ENCODE peak calls at places on chromosome 1, in four cellular contexts. S is prostate gland, F is transverse colon, U is fibroblast of lung. K is an unnamed sample. For H3K9me3 and H3K4me1, the result is how much of the 10 kb centered on the place peaks cover.

GRCh38 chr1:65059930-65060538 is 88.0 kb upstream of the AK4 start:
- DNase-seq in S (no peak), F (no peak), U (peak), K (no peak)

GRCh38 chr1:96362623-96363022 is 359.0 kb upstream of the PTBP2 start:
- DNase-seq in S (no peak), F (no peak), U (peak), K (no peak)

GRCh38 chr1:6523566-6523965 is 30.7 kb downstream of the NOL9 start:
- DNase-seq in S (no peak), F (no peak), U (peak), K (no peak)

GRCh38 chr1:15788624-15789301 is 18.7 kb downstream of the UQCRHL start:
- DNase-seq in S (no peak), F (no peak), U (peak), K (no peak)

GRCh38 chr1:181100015-181100905 is 11.8 kb downstream of the IER5 start:
- DNase-seq in S (no peak), F (no peak), U (no peak), K (no peak)

GRCh38 chr1:240712014-240712731 is 100.2 kb upstream of the GREM2 start:
- DNase-seq in S (no peak), F (no peak), U (no peak), K (no peak)

GRCh38 chr1:240500681-240501080 is 111.3 kb downstream of the GREM2 start:
- DNase-seq in S (no peak), F (no peak), U (no peak), K (no peak)

GRCh38 chr1:183512450-183512849 is 40.2 kb downstream of the SMG7 start:
- DNase-seq in S (no peak), F (no peak), U (no peak), K (no peak)

GRCh38 chr1:160724445-160725242 is 13.0 kb upstream of the CD48 start:
- DNase-seq in S (no peak), F (no peak), U (no peak), K (no peak)

GRCh38 chr1:113812661-113813135 is 422 bp upstream of the RSBN1 start:
- DNase-seq in S (no peak), F (no peak), U (no peak), K (no peak)

GRCh38 chr1:211577277-211577825 is 1.6 kb downstream of the SLC30A1 start:
- DNase-seq in S (no peak), F (no peak), U (peak), K (no peak)

GRCh38 chr1:111851552-111851951 is 95.9 kb downstream of the DDX20 start:
- DNase-seq in S (no peak), F (no peak), U (no peak), K (no peak)

GRCh38 chr1:75188892-75189291 is 54.7 kb downstream of the LHX8 start:
- DNase-seq in S (no peak), F (no peak), U (no peak), K (no peak)

GRCh38 chr1:94504601-94505000 is 37.0 kb downstream of the F3 start:
- DNase-seq in S (no peak), F (no peak), U (no peak), K (no peak)

GRCh38 chr1:245843101-245843500 is 664.0 kb downstream of the SMYD3 start:
- DNase-seq in S (no peak), F (no peak), U (no peak), K (no peak)

GRCh38 chr1:8941906-8942305 is 3.8 kb upstream of the CA6 start:
- DNase-seq in S (no peak), F (no peak), U (peak), K (no peak)

GRCh38 chr1:198858026-198858425 is 219.2 kb downstream of the PTPRC start:
- DNase-seq in S (no peak), F (no peak), U (no peak), K (no peak)

GRCh38 chr1:19137158-19137557 is 72.9 kb downstream of the UBR4 start:
- DNase-seq in S (no peak), F (no peak), U (no peak), K (no peak)

GRCh38 chr1:228782662-228783414 is 47.6 kb downstream of the RHOU start:
- DNase-seq in S (no peak), F (peak), U (peak), K (no peak)

GRCh38 chr1:205481629-205482071 is 22.8 kb upstream of the CDK18 start:
- DNase-seq in S (no peak), F (no peak), U (no peak), K (no peak)

GRCh38 chr1:31786366-31787060 is 22.4 kb upstream of the ADGRB2 start:
- DNase-seq in S (no peak), F (no peak), U (no peak), K (peak)

GRCh38 chr1:12604114-12604874 is 13.7 kb downstream of the DHRS3 start:
- DNase-seq in S (no peak), F (peak), U (peak), K (no peak)

GRCh38 chr1:195733826-195734225 is 874.4 kb downstream of the KCNT2 start:
- DNase-seq in S (no peak), F (peak), U (no peak), K (no peak)

GRCh38 chr1:248752119-248752931 is 3.2 kb downstream of the LYPD8 start:
- DNase-seq in S (no peak), F (no peak), U (no peak), K (peak)

GRCh38 chr1:221762121-221762520 is 20.2 kb upstream of the DUSP10 start:
- DNase-seq in S (no peak), F (no peak), U (no peak), K (no peak)

GRCh38 chr1:17581389-17582123 is 42.1 kb downstream of the ARHGEF10L start:
- DNase-seq in S (no peak), F (no peak), U (no peak), K (no peak)

GRCh38 chr1:111290104-111290503 is 547 bp upstream of the CHIA start:
- DNase-seq in S (no peak), F (no peak), U (no peak), K (no peak)

GRCh38 chr1:235015291-235015990 is 113.2 kb downstream of the TOMM20 start:
- DNase-seq in S (no peak), F (no peak), U (no peak), K (no peak)

GRCh38 chr1:235343726-235344125 is 15.4 kb downstream of the GGPS1 start:
- DNase-seq in S (no peak), F (no peak), U (no peak), K (no peak)

GRCh38 chr1:98920441-98921110 is 84.1 kb downstream of the PLPPR5 start:
- DNase-seq in S (no peak), F (no peak), U (peak), K (no peak)

GRCh38 chr1:228219962-228220780 is 12.3 kb downstream of the OBSCN start:
- DNase-seq in S (no peak), F (no peak), U (no peak), K (no peak)

GRCh38 chr1:101022294-101022693 is 3.3 kb downstream of the DPH5 start:
- DNase-seq in S (no peak), F (no peak), U (peak), K (no peak)

GRCh38 chr1:218273757-218274505 is 11.2 kb upstream of the RRP15 start:
- DNase-seq in S (no peak), F (no peak), U (no peak), K (no peak)

GRCh38 chr1:161863549-161863948 is 97.4 kb downstream of the ATF6 start:
- DNase-seq in S (no peak), F (no peak), U (no peak), K (no peak)

GRCh38 chr1:43766086-43766784 is 58.9 kb downstream of the ST3GAL3 start:
- DNase-seq in S (no peak), F (no peak), U (no peak), K (peak)

GRCh38 chr1:29703596-29703995 is 467.3 kb downstream of the PTPRU start:
- DNase-seq in S (no peak), F (no peak), U (peak), K (peak)

GRCh38 chr1:49136738-49137251 is 360.1 kb upstream of the BEND5 start:
- DNase-seq in S (no peak), F (no peak), U (no peak), K (no peak)
- H3K9me3 ChIP-seq in S (under half), F (under half), U (under half), K (under half)

GRCh38 chr1:186482661-186483255 is 21.8 kb upstream of the PDC start:
- DNase-seq in S (peak), F (peak), U (peak), K (no peak)

GRCh38 chr1:186479162-186479561 is 18.2 kb upstream of the PDC start:
- DNase-seq in S (no peak), F (no peak), U (no peak), K (no peak)

GRCh38 chr1:186486061-186486460 is 25.1 kb upstream of the PDC start:
- DNase-seq in S (no peak), F (no peak), U (no peak), K (no peak)

GRCh38 chr1:186483561-186483960 is 22.6 kb upstream of the PDC start:
- DNase-seq in S (no peak), F (no peak), U (no peak), K (no peak)

GRCh38 chr1:186481303-186481888 is 20.5 kb upstream of the PDC start:
- DNase-seq in S (no peak), F (no peak), U (no peak), K (no peak)
- H3K4me1 ChIP-seq in S (under half), F (under half), U (under half), K (under half)

GRCh38 chr1:154000420-154000819 is 9.9 kb downstream of the RPS27 start:
- DNase-seq in S (no peak), F (no peak), U (no peak), K (no peak)

GRCh38 chr1:154012129-154012528 is 21.6 kb downstream of the RPS27 start:
- DNase-seq in S (no peak), F (no peak), U (no peak), K (no peak)

GRCh38 chr1:154006136-154006535 is 15.6 kb downstream of the RPS27 start:
- DNase-seq in S (no peak), F (no peak), U (peak), K (no peak)
- H3K4me3 ChIP-seq in S (no peak), F (no peak), U (no peak), K (no peak)

DNA sequence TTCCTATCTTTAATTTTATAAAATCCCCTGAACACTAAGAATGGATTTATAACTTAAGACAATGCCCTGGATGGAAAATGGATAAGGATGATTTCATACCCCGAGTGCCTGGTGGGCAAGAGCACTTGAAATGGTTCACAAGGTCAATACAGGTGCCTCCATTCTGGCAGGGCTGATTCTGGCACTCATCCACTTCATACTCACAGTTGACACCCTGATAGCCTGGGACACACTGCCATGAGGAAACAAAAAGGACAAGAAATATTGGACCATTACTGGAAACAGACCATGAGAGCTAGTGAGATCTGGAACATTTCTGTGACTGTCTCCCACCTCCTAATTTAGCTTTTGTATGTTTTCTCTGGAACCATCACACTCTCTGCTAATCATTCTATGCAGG is 39.1 kb upstream of the ADAM30 start:
- DNase-seq in S (no peak), F (no peak), U (no peak), K (no peak)
- H3K9me3 ChIP-seq in S (under half), F (under half), U (under half), K (under half)

GRCh38 chr1:153636312-153636711 is 2.4 kb downstream of the CHTOP start:
- DNase-seq in S (no peak), F (no peak), U (no peak), K (peak)

GRCh38 chr1:153635872-153636271 is 2.0 kb downstream of the CHTOP start:
- DNase-seq in S (no peak), F (no peak), U (no peak), K (peak)

GRCh38 chr1:153633161-153633746 is 612 bp upstream of the CHTOP start:
- DNase-seq in S (no peak), F (peak), U (no peak), K (no peak)

GRCh38 chr1:153631047-153632022 is 2.5 kb upstream of the CHTOP start:
- DNase-seq in S (no peak), F (no peak), U (no peak), K (peak)

GRCh38 chr1:153633747-153634665 is at the start of gene CHTOP:
- DNase-seq in S (peak), F (peak), U (peak), K (peak)
- H3K4me1 ChIP-seq in S (under half), F (half or more), U (under half), K (under half)

GRCh38 chr1:156870734-156871133 is 10.1 kb downstream of the NTRK1 start:
- DNase-seq in S (no peak), F (no peak), U (peak), K (no peak)
- H3K4me3 ChIP-seq in S (no peak), F (no peak), U (peak), K (no peak)

GRCh38 chr1:2435746-2436355 is 23.5 kb upstream of the PEX10 start:
- DNase-seq in S (no peak), F (no peak), U (no peak), K (no peak)
- H3K9me3 ChIP-seq in S (under half), F (under half), U (under half), K (under half)

DNA sequence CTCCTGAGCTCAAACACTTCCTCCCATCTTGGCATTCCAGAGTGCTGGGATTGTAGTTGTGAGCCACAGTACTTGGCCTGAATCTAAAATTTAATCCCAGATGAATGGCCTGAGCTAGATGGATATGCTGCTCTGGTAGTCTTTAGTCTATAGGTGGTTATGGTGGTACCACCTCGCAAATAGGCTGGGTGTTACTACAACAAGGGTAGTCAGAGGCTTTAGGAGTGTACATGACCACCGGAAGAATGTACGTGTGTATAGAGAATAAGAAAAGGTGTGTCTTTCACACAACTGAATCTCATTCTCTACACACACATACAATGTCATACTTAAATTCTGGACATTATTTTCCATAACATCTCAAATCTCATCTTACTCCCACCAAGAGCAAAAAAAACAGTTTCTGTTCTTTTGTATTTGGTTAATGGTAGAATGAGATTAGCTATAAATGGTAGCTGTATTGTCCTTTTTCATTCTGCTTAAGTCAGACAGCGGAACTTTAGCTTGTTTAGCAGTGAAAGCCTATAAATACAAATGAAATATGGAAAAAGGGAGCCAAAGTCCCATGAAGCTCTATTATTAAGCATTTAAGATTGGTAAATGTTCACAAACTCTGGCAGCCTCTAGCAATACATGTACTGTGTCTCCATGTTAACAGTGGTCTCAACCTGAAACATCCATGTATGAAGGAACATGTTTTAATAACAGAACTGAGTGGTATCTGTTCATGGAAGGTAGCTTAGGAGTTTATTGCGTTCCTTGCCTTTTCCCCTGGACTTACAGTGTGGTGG is 16.2 kb downstream of the CAP1 start:
- DNase-seq in S (no peak), F (no peak), U (no peak), K (no peak)
- H3K4me1 ChIP-seq in S (under half), F (half or more), U (under half), K (half or more)

K was measured in upper lobe of right lung.